ENCODE peak calls at places on chromosomes 4 and X, in seven cellular contexts. H, C, R, K, Q, T and D are unnamed samples.

GRCh38 chr4:85210353-85210752 is 243.9 kb upstream of the WDFY3 start:
- DNase-seq in K (no peak), C (no peak), H (no peak), Q (no peak), T (no peak), R (no peak), D (no peak)

GRCh38 chrX:154309041-154309775 is 13.6 kb downstream of the TKTL1 start:
- DNase-seq in T (no peak), R (no peak), Q (no peak), K (no peak), C (no peak), H (no peak), D (no peak)

GRCh38 chr4:8557151-8558076 is 22.8 kb upstream of the GPR78 start:
- DNase-seq in C (no peak), R (no peak), T (no peak), H (no peak), K (no peak), Q (no peak), D (no peak)

GRCh38 chr4:168304744-168305459 is 13.7 kb downstream of the DDX60 start:
- DNase-seq in T (no peak), H (no peak), K (no peak), C (peak; percentile 83), R (peak; percentile 36), Q (peak; percentile 61), D (no peak)

GRCh38 chr4:107718351-107718965 is 1.6 kb downstream of the PAPSS1 start:
- DNase-seq in R (no peak), T (no peak), H (no peak), Q (no peak), C (peak; percentile 86), K (no peak), D (no peak)

GRCh38 chr4:14177987-14178386 is 550.5 kb upstream of the BOD1L1 start:
- DNase-seq in H (no peak), C (no peak), R (no peak), K (no peak), Q (peak; percentile 17), T (no peak), D (no peak)

GRCh38 chr4:129526812-129527211 is 430.9 kb downstream of the C4orf33 start:
- DNase-seq in T (no peak), Q (peak; percentile 67), K (no peak), H (no peak), R (no peak), C (no peak), D (no peak)

GRCh38 chr4:65698631-65699030 is 28.3 kb upstream of the EPHA5 start:
- DNase-seq in K (no peak), T (no peak), C (no peak), H (no peak), Q (no peak), R (no peak), D (no peak)

GRCh38 chr4:15694431-15694830 is 8.4 kb upstream of the BST1 start:
- DNase-seq in C (no peak), Q (no peak), K (no peak), H (no peak), T (no peak), R (no peak), D (no peak)

GRCh38 chr4:78748361-78748760 is 27.8 kb upstream of the BMP2K start:
- DNase-seq in T (no peak), Q (no peak), R (no peak), H (no peak), C (no peak), K (no peak), D (no peak)